ENCODE peak calls at places on chromosomes 1 and 21, in eight cellular contexts. L is heart right ventricle, J is GM13977, X is SHP77, H is mucosa of gallbladder, Y is GM10248, G is T-cell, M is NCI-H82. Q is an unnamed sample.

GRCh38 chr21:44697811-44698734 is 1.1 kb downstream of the KRTAP10-12 start:
- DNase-seq in L (no peak), J (peak; percentile 17), X (no peak), H (peak; percentile 7), Y (no peak), G (no peak), M (no peak), Q (no peak)

GRCh38 chr1:67626495-67627235 is 58.3 kb upstream of the GADD45A start:
- DNase-seq in L (no peak), J (no peak), X (no peak), H (no peak), Y (no peak), G (no peak), M (no peak), Q (no peak)

GRCh38 chr1:12597792-12598191 is 20.2 kb downstream of the DHRS3 start:
- DNase-seq in L (peak; percentile 69), J (no peak), X (no peak), H (peak; percentile 91), Y (no peak), G (no peak), M (no peak), Q (no peak)

GRCh38 chr1:209896346-209896745 is 41.7 kb upstream of the SYT14 start:
- DNase-seq in L (no peak), J (no peak), X (no peak), H (no peak), Y (no peak), G (no peak), M (no peak), Q (no peak)

GRCh38 chr1:156444407-156445001 is 56.1 kb downstream of the MEF2D start:
- DNase-seq in L (no peak), J (peak; percentile 48), X (peak; percentile 55), H (no peak), Y (no peak), G (peak; percentile 25), M (peak; percentile 88), Q (peak; percentile 48)

GRCh38 chr1:21913763-21914162 is 23.3 kb downstream of the HSPG2 start:
- DNase-seq in L (no peak), J (no peak), X (no peak), H (no peak), Y (no peak), G (no peak), M (no peak), Q (no peak)

GRCh38 chr1:243980071-243980470 is 71.0 kb upstream of the ZBTB18 start:
- DNase-seq in L (no peak), J (no peak), X (no peak), H (no peak), Y (no peak), G (no peak), M (no peak), Q (no peak)

GRCh38 chr1:205750683-205751651 is 985 bp upstream of the NUCKS1 start:
- DNase-seq in L (no peak), J (no peak), X (no peak), H (no peak), Y (no peak), G (no peak), M (peak; percentile 63), Q (no peak)

GRCh38 chr1:187374130-187374529 is 545.4 kb downstream of the PLA2G4A start:
- DNase-seq in L (no peak), J (no peak), X (no peak), H (no peak), Y (no peak), G (no peak), M (no peak), Q (no peak)

GRCh38 chr21:15390049-15390448 is 325.2 kb upstream of the NRIP1 start:
- DNase-seq in L (no peak), J (no peak), X (no peak), H (no peak), Y (no peak), G (no peak), M (no peak), Q (no peak)

GRCh38 chr21:46114963-46115362 is 17.1 kb downstream of the COL6A2 start:
- DNase-seq in L (peak; percentile 3), J (no peak), X (no peak), H (no peak), Y (no peak), G (no peak), M (no peak), Q (no peak)

GRCh38 chr21:34936874-34937563 is 112.1 kb downstream of the RUNX1 start:
- DNase-seq in L (no peak), J (no peak), X (no peak), H (no peak), Y (no peak), G (no peak), M (no peak), Q (no peak)

GRCh38 chr21:42038393-42038792 is 28.2 kb upstream of the ZBTB21 start:
- DNase-seq in L (no peak), J (no peak), X (no peak), H (no peak), Y (no peak), G (no peak), M (no peak), Q (no peak)

GRCh38 chr1:161218301-161219077 is 3.4 kb downstream of the FCER1G start:
- DNase-seq in L (no peak), J (no peak), X (no peak), H (no peak), Y (no peak), G (no peak), M (no peak), Q (no peak)

GRCh38 chr1:234649432-234650081 is 39.6 kb upstream of the IRF2BP2 start:
- DNase-seq in L (no peak), J (no peak), X (no peak), H (no peak), Y (no peak), G (no peak), M (peak; percentile 56), Q (no peak)

GRCh38 chr1:175600721-175601440 is 142.5 kb downstream of the TNR start:
- DNase-seq in L (no peak), J (peak; percentile 72), X (no peak), H (no peak), Y (peak; percentile 60), G (no peak), M (no peak), Q (no peak)

GRCh38 chr1:79744746-79745145 is 738.2 kb upstream of the ADGRL4 start:
- DNase-seq in L (no peak), J (no peak), X (no peak), H (no peak), Y (no peak), G (no peak), M (no peak), Q (no peak)

GRCh38 chr21:25790122-25790951 is 55.6 kb downstream of the GABPA start:
- DNase-seq in L (no peak), J (peak; percentile 20), X (peak; percentile 7), H (no peak), Y (peak; percentile 17), G (no peak), M (peak; percentile 58), Q (peak; percentile 66)

GRCh38 chr21:39363607-39364555 is 15.0 kb upstream of the HMGN1 start:
- DNase-seq in L (no peak), J (no peak), X (no peak), H (no peak), Y (no peak), G (no peak), M (peak; percentile 16), Q (peak; percentile 5)

GRCh38 chr1:224509881-224510280 is 75.3 kb upstream of the WDR26 start:
- DNase-seq in L (no peak), J (no peak), X (no peak), H (no peak), Y (no peak), G (no peak), M (no peak), Q (no peak)

GRCh38 chr1:179142889-179143299 is 61.0 kb downstream of the TOR3A start:
- DNase-seq in L (no peak), J (no peak), X (no peak), H (no peak), Y (no peak), G (no peak), M (no peak), Q (no peak)

GRCh38 chr1:167912294-167912693 is 1.6 kb downstream of the ADCY10 start:
- DNase-seq in L (no peak), J (no peak), X (no peak), H (no peak), Y (no peak), G (no peak), M (no peak), Q (no peak)

GRCh38 chr1:21641967-21642366 is 27.2 kb downstream of the RAP1GAP start:
- DNase-seq in L (no peak), J (no peak), X (no peak), H (peak; percentile 65), Y (no peak), G (no peak), M (no peak), Q (no peak)

GRCh38 chr1:235938714-235939487 is 72.2 kb upstream of the LYST start:
- DNase-seq in L (no peak), J (no peak), X (no peak), H (no peak), Y (peak; percentile 49), G (no peak), M (no peak), Q (no peak)

Q was measured in MM.1S.